ENCODE peak calls at places on chromosomes 5 and 9, in six cellular contexts. B is H1, W is IMR-90, N is H9, Z is mesenchymal stem cell, D is trophoblast cell. E is an unnamed sample.

GRCh38 chr5:180296778-180297177 is 4.9 kb upstream of the MAPK9 start:
- DNase-seq in B (no peak), N (no peak), Z (peak; percentile 10), W (peak; percentile 13), D (no peak), E (no peak)

GRCh38 chr9:114883709-114884108 is 46.7 kb downstream of the TNFSF8 start:
- DNase-seq in N (no peak), Z (no peak), W (no peak), D (no peak), B (no peak), E (no peak)

GRCh38 chr5:35183243-35183955 is 46.9 kb downstream of the PRLR start:
- DNase-seq in D (peak; percentile 64), Z (peak; percentile 63), N (peak; percentile 74), B (peak; percentile 63), W (peak; percentile 60), E (peak; percentile 14)

GRCh38 chr9:21549251-21549765 is 67.2 kb upstream of the IFNE start:
- DNase-seq in D (no peak), B (no peak), Z (no peak), N (no peak), W (peak; percentile 97), E (no peak)

GRCh38 chr5:149345892-149346222 is 558 bp downstream of the GRPEL2 start:
- DNase-seq in W (peak; percentile 50), N (no peak), Z (peak; percentile 43), D (peak; percentile 51), B (no peak), E (no peak)

GRCh38 chr5:143418140-143418866 is 14.8 kb upstream of the NR3C1 start:
- DNase-seq in B (no peak), D (no peak), Z (no peak), W (no peak), N (no peak), E (no peak)

GRCh38 chr9:83959061-83959460 is 21.0 kb downstream of the HNRNPK start:
- DNase-seq in D (no peak), W (peak; percentile 86), B (no peak), Z (peak; percentile 76), N (no peak), E (no peak)

GRCh38 chr5:153713913-153714312 is 223.4 kb downstream of the GRIA1 start:
- DNase-seq in D (no peak), N (no peak), W (no peak), Z (no peak), B (no peak), E (no peak)

GRCh38 chr5:19270153-19270552 is 717.8 kb downstream of the CDH18 start:
- DNase-seq in B (no peak), N (no peak), D (no peak), W (no peak), Z (no peak), E (peak; percentile 2)

GRCh38 chr5:34674226-34674625 is 18.1 kb downstream of the RAI14 start:
- DNase-seq in B (no peak), W (peak; percentile 98), N (no peak), D (peak; percentile 72), Z (peak; percentile 74), E (no peak)

DNA sequence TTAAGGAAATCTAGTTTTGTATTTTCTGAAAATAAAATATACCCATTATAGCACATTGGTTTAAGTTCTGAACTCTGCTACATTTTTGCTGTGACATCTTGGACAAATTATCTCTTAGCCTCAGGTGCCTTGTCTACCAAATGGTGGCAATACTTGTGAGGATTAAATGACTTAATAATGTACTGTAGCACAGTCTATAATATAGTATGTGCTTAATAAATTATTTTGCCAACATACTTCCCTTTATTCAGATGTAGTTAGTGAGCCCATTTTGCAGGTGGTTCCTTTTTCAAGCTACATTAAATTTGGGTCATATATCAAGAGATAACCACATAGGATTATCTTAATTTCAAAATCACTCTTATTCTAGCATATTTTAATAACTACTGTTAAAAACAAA is 3.2 kb downstream of the ETF1 start:
- DNase-seq in W (no peak), D (no peak), N (no peak), Z (no peak), B (no peak), E (no peak)
- H2AK5ac ChIP-seq in W (no peak overlapping the region), D (no peak overlapping the region), N (no peak overlapping the region), Z (no peak overlapping the region), B (no peak overlapping the region), E (no peak overlapping the region)

GRCh38 chr5:1470762-1471211 is 25.5 kb upstream of the SLC6A3 start:
- DNase-seq in Z (no peak), B (no peak), N (no peak), D (no peak), W (no peak), E (no peak)
- H3K14ac ChIP-seq in Z (no peak overlapping the region), B (no peak overlapping the region), N (no peak overlapping the region), D (no peak overlapping the region), W (no peak overlapping the region), E (no peak overlapping the region)

DNA sequence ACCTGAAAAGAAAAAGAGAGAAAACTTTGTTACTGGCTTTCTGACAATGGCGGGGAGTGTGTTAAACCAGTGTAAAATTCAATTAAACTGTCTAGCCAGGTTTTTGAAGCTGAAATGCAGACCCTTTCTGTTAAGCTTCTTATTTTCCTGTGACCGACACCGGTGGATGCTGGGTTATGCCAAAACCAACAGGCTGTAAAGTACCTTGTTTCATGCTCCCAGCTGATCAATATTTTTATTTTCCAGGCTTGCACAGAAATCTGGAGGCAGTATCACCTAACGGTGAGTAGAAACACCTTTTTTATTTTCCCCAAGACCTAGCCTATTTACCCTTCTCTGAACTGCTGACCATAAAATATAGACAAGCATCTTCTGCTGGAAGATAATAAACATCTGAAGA is 94.9 kb upstream of the GRHPR start:
- DNase-seq in N (no peak), Z (no peak), D (no peak), W (no peak), B (no peak), E (no peak)
- H2AK5ac ChIP-seq in N (no peak overlapping the region), Z (no peak overlapping the region), D (no peak overlapping the region), W (no peak overlapping the region), B (no peak overlapping the region), E (no peak overlapping the region)

DNA sequence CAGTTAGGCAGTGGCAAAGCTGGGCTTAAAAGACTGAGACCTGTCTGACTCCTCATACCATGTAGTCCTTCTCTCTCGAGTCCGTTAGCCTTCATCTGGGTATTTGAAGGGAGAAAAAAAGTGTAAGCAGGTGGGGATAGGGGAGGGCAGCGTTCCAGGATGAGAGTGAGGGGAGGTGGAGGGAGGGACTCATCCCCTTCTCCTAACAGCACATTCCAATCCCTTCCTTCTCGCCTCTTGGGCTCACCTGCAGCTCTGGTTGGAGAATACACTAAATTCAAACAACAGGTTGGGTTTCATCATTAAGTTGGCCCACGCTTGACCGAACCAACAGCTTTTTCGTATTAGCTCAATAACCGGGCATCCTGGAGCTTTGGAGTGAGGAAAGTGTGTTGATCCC is 3.6 kb downstream of the NEURL1B start:
- DNase-seq in Z (no peak), W (no peak), B (no peak), N (no peak), D (no peak), E (no peak)
- H3K14ac ChIP-seq in Z (no peak overlapping the region), W (no peak overlapping the region), B (no peak overlapping the region), N (no peak overlapping the region), D (no peak overlapping the region), E (no peak overlapping the region)

DNA sequence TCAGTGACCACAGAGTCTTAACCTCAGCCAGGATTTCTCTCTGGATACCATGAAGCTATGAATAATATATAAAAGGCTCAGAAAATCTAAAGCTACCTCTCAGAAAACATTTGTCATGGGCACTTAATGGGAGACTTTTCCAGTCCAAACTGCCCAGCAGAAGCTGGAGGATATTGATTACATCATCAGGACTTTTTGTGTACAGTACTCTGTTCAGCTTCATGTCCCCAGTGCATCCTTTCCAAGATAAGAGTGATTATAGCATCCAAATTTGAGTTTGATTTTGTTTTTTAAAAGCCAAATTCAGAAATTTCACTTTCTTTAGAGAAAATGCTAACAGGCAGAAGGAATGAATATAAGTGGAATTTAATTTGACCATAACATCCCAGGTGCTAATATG is 123.9 kb upstream of the C6 start:
- DNase-seq in Z (no peak), W (no peak), N (no peak), B (no peak), D (no peak), E (no peak)
- H2AK5ac ChIP-seq in Z (no peak overlapping the region), W (no peak overlapping the region), N (no peak overlapping the region), B (no peak overlapping the region), D (no peak overlapping the region), E (no peak overlapping the region)

GRCh38 chr9:120536949-120537640 is 42.9 kb downstream of the CDK5RAP2 start:
- DNase-seq in W (no peak), D (peak; percentile 71), B (no peak), N (no peak), Z (no peak), E (no peak)
- H3K14ac ChIP-seq in W (no peak overlapping the region), D (no peak overlapping the region), B (no peak overlapping the region), N (no peak overlapping the region), Z (no peak overlapping the region), E (no peak overlapping the region)

GRCh38 chr9:133991211-133991921 is 758 bp downstream of the VAV2 start:
- DNase-seq in Z (no peak), N (no peak), D (peak; percentile 52), W (no peak), B (no peak), E (no peak)

GRCh38 chr9:133993635-133994253 is 1.6 kb upstream of the VAV2 start:
- DNase-seq in D (no peak), N (no peak), Z (no peak), W (no peak), B (no peak), E (no peak)

GRCh38 chr9:133994359-133995011 is 2.4 kb upstream of the VAV2 start:
- DNase-seq in Z (peak; percentile 71), B (peak; percentile 96), W (peak; percentile 54), D (peak; percentile 87), N (peak; percentile 90), E (peak; percentile 83)

GRCh38 chr9:133991964-133992779 is at the start of gene VAV2:
- DNase-seq in D (peak; percentile 87), Z (peak; percentile 62), N (peak; percentile 58), W (peak; percentile 45), B (peak; percentile 77), E (peak; percentile 56)

DNA sequence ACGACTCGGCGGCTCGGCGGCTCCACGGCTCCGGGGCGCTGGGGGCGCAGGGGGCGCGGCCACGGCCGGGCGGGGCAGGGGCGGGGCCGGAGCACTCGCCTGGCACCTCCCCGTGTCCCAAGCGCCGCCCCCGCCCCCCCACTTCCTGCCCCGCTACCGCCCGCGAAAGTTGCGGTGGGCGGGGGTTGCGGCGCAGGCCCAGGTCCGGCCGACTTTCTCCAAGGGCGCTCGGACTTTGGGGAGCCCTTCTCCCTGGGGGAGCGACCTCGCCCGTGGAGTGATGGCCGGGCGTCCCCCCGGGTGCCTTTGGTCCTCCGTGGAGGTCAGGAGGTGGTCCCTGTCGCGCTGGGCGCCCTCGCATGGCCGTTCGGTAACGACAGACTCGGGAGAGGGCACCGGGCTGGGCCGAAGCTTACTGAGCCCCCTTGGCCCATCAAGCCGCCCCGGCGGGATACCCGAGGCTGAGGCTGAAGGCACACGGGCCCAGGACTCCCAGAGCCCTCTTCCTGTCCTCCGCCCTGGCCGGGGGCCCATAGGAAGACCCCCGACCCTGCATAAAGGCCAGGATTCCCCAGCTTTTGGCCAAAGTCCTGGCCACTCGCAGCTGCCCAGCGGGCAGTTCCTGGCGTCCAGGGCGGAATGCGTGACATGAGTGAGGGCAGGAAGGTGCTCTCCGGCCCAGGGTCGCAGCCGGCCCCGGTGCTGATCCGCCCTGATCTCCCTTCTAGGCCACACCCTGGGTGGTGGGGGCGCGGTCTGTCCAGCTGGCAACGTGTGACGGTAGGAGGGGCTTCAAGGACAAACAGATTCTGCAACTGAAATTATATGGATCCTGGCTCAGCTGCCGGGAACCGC is 883 bp upstream of the VAV2 start:
- DNase-seq in Z (peak; percentile 89), N (peak; percentile 78), B (peak; percentile 84), W (peak; percentile 88), D (peak; percentile 81), E (peak; percentile 70)
- H2AK5ac ChIP-seq in Z (peak overlapping the region; percentile 8), N (no peak overlapping the region), B (no peak overlapping the region), W (peak overlapping the region; percentile 96), D (peak overlapping the region; percentile 73), E (peak overlapping the region; percentile 100)

E was measured in neuronal stem cell.